ENCODE peak calls at places on chromosomes 3 and 15, in six cellular contexts. T is cardiac muscle cell, U is lower lobe of right lung, M is heart right ventricle, W is BJ, D is WTC11. N is an unnamed sample.

GRCh38 chr15:29066848-29067247 is 181.1 kb downstream of the APBA2 start:
- DNase-seq in T (no peak), U (no peak), M (no peak), W (no peak), D (no peak), N (no peak)

GRCh38 chr3:51681453-51681852 is 10.4 kb downstream of the TEX264 start:
- DNase-seq in T (peak), U (peak), M (peak), W (no peak), D (no peak), N (no peak)

GRCh38 chr15:96504371-96504770 is 173.9 kb downstream of the NR2F2 start:
- DNase-seq in T (no peak), U (no peak), M (no peak), W (no peak), D (no peak), N (no peak)

GRCh38 chr3:53806182-53807116 is 39.8 kb downstream of the CHDH start:
- DNase-seq in T (peak), U (no peak), M (peak), W (peak), D (no peak), N (peak)

GRCh38 chr3:77038928-77039605 is 832 bp upstream of the ROBO2 start:
- DNase-seq in T (peak), U (no peak), M (no peak), W (no peak), D (peak), N (no peak)

GRCh38 chr3:179544981-179545645 is 17.6 kb upstream of the ACTL6A start:
- DNase-seq in T (peak), U (no peak), M (no peak), W (peak), D (no peak), N (peak)

GRCh38 chr15:31278056-31278445 is 48.6 kb upstream of the KLF13 start:
- DNase-seq in T (no peak), U (no peak), M (no peak), W (no peak), D (peak), N (no peak)

GRCh38 chr3:133367431-133367830 is 32.4 kb upstream of the BFSP2 start:
- DNase-seq in T (no peak), U (no peak), M (no peak), W (no peak), D (no peak), N (no peak)

GRCh38 chr3:193742628-193743027 is 149.6 kb downstream of the OPA1 start:
- DNase-seq in T (no peak), U (no peak), M (no peak), W (no peak), D (no peak), N (no peak)

GRCh38 chr3:66904336-66904735 is 93.8 kb upstream of the KBTBD8 start:
- DNase-seq in T (no peak), U (no peak), M (no peak), W (no peak), D (no peak), N (no peak)

GRCh38 chr3:16480861-16481569 is 32.5 kb downstream of the RFTN1 start:
- DNase-seq in T (peak), U (no peak), M (no peak), W (peak), D (no peak), N (no peak)

GRCh38 chr3:45654344-45654934 is 34.8 kb upstream of the SACM1L start:
- DNase-seq in T (no peak), U (peak), M (no peak), W (no peak), D (no peak), N (no peak)
- TF ChIP-seq CTCF in T (no peak), U (no peak), M (no peak), W (no peak), D (no peak), N (no peak)

GRCh38 chr15:39254181-39254580 is 326.7 kb upstream of the THBS1 start:
- DNase-seq in T (no peak), U (no peak), M (no peak), W (no peak), D (no peak), N (no peak)

GRCh38 chr15:39255760-39256159 is 325.1 kb upstream of the THBS1 start:
- DNase-seq in T (no peak), U (no peak), M (no peak), W (no peak), D (no peak), N (no peak)

GRCh38 chr15:39250460-39251186 is 330.3 kb upstream of the THBS1 start:
- DNase-seq in T (no peak), U (no peak), M (no peak), W (no peak), D (no peak), N (no peak)

GRCh38 chr15:39251413-39252197 is 329.3 kb upstream of the THBS1 start:
- DNase-seq in T (no peak), U (no peak), M (no peak), W (no peak), D (no peak), N (no peak)

DNA sequence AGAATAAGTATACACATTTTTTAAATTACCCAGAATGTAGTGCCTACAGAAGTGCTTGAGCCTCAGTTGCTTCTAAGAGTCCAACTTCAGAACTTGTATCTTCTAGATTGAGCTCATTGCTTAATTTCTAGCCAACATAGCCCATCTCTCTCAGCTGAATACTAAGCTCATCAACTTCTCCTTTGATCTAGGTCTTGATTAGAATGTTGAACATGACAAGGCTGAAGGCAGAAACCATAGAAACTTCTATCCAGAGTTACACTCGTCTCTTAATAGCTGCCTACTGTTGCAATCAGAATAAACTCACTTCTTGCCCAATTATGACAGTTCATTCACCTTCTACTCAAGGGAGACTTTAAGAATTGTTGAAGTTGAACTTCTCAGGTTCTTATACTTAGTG is 327.3 kb upstream of the THBS1 start:
- DNase-seq in T (no peak), U (no peak), M (no peak), W (no peak), D (no peak), N (no peak)
- TF ChIP-seq CTCF in T (no peak), U (no peak), M (no peak), W (no peak), D (no peak), N (no peak)

GRCh38 chr3:125681146-125681545 is 85.8 kb upstream of the OSBPL11 start:
- DNase-seq in T (no peak), U (no peak), M (no peak), W (no peak), D (no peak), N (no peak)

GRCh38 chr3:125684199-125684598 is 88.9 kb upstream of the OSBPL11 start:
- DNase-seq in T (peak), U (no peak), M (no peak), W (no peak), D (peak), N (no peak)

GRCh38 chr3:125679258-125679657 is 84.0 kb upstream of the OSBPL11 start:
- DNase-seq in T (no peak), U (no peak), M (no peak), W (no peak), D (no peak), N (no peak)

DNA sequence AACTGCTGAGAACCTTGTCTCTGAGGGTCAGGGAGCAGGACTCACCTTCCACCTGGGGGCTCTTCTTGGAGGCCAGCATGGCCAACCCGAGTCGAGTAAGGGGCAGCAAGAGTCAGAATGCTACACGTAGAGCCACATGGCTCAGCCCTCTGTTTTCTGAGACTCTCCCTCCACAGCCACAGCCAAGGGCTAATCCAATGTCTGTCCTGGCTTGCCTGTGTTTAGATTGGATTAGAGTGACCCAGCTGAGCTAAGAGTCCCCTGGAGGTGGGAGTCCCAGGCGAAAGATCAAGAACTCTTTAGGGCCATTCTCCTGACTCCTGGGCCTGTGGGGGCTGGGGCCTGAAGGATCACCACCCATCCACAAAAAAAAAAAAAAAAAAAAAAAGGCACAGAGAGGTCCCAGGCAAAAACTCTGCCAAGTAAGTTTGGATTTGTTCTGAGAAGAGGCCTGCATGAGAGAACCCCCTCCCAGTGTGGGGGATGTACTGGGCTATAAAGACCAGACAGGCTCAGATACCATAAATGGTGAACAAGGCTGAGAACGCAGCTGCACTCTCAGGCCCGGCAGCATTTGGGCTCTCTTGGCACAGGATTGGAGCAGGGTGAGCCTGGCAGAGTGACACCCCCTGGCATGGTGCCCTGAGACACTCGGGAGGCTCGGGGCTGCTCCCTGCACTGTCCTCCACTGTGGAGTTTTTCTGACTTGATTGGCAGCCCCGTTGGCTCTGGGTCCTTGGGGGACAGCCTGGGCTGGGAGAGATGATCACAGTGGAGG is 88.0 kb upstream of the OSBPL11 start:
- DNase-seq in T (peak), U (no peak), M (peak), W (no peak), D (no peak), N (no peak)
- TF ChIP-seq CTCF in T (no peak), U (no peak), M (no peak), W (no peak), D (no peak), N (no peak)

DNA sequence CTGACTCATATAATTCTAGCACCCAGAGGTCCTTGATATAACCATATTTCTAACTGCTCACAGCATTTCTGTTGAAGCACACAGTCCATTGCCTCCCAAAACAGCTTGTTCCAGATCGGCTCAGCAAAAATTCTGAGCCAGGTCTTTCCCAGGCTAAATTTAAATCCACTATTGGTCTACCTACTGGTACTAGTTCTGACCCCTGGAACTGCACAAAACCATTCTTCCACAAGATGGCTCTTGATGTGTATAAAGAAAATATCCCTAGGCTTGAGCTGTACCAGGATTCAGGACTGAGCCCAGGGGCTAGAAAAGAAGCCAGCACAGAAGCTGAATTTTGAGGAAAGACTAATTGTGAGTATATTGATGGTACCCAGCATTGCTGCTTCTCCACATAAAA is 75.4 kb upstream of the ABHD17C start:
- DNase-seq in T (peak), U (no peak), M (no peak), W (no peak), D (no peak), N (no peak)
- TF ChIP-seq CTCF in T (peak), U (peak), M (peak), W (peak), D (no peak), N (peak)

DNA sequence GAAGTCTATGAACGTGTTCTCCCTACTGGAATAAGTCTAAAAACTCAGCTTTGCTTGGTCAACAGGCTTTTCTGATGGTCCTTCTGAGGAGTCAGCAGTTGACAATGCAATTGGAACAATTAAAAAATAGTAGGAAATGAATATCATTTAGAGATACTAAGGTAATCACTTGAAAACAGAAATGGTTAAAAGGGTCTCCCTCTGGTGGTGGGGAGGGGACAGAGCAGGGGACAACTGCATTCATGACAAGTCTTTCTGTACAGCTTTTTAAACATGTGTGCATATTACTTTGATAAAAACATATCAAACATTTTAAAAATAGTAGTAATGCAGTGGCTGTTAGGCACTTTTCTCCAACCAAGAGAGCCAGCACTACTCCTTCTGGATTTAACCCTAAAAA is 119.9 kb upstream of the FHIT start:
- DNase-seq in T (peak), U (no peak), M (no peak), W (no peak), D (peak), N (no peak)
- TF ChIP-seq CTCF in T (peak), U (peak), M (peak), W (peak), D (peak), N (peak)

DNA sequence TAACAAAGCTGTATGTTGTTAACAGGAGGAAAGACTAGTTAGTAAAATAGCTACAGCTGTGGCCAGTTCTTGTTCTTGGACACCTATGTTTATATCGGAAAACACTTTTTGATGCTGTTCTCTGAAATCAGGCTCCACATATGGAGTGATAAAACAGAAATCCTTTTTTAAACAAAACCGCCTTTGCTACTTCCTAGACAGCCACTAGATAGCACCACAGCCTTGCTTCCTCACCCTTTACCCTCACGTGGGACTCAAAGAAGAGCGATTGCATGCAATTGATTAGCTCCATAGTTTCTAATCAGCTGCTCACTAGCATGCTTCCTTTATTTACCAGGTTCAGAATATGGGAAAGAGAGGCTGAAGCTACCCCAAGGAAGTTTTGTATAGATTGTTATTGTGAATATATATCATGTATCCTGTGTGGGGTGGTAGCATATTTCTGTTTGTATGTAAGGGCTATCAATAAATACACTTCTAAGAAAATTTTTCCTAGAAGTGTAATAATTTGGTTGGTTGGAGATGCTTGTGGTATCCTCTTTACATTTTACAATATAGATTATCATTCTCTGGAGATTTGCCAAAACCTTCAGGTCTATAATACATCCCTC is 4.3 kb upstream of the MTFMT start:
- DNase-seq in T (peak), U (no peak), M (no peak), W (no peak), D (no peak), N (no peak)
- TF ChIP-seq CTCF in T (peak), U (peak), M (peak), W (peak), D (no peak), N (peak)

DNA sequence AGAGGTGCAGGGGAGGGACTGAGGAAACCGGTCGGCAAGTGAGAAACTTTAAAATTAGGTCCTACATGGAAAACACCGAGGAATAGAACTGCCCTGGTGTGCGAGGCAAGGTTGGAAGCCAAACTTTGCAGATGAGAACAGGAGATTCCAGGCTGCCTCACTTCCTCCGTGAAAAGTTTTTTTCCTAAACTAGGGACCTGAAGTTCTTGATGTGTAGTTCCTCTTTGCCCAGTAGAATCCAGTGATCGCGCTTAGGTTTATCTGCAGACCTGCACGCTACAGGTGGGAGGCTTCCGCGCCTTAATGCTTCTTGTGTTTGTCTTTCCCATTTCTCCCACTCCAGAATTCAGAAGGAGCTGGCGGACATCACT is 5.3 kb downstream of the UBE2E1 start:
- DNase-seq in T (no peak), U (no peak), M (no peak), W (no peak), D (no peak), N (no peak)
- TF ChIP-seq CTCF in T (no peak), U (no peak), M (no peak), W (no peak), D (no peak), N (no peak)

GRCh38 chr15:57751177-57751800 is 44.8 kb downstream of the POLR2M start:
- DNase-seq in T (peak), U (no peak), M (no peak), W (no peak), D (no peak), N (no peak)
- TF ChIP-seq CTCF in T (peak), U (peak), M (peak), W (peak), D (no peak), N (peak)

N was measured in AG09319.